ENCODE peak calls at places on chromosomes 7 and 10, in seven cellular contexts. A is ascending aorta; K is kidney; T is omental fat pad; S is CD4-positive, alpha-beta T cell; P is hepatocyte; J is progenitor cell of endocrine pancreas. E is an unnamed sample.

GRCh38 chr10:79184141-79184625 is 115.4 kb downstream of the ZMIZ1 start:
- DNase-seq in A (no peak), K (peak; percentile 85), T (no peak), S (no peak), J (no peak), P (peak; percentile 77), E (no peak)

GRCh38 chr7:26356929-26357792 is 65.5 kb downstream of the SNX10 start:
- DNase-seq in S (no peak), A (no peak), J (no peak), P (no peak), T (no peak), K (no peak), E (no peak)

GRCh38 chr10:110600487-110601101 is 33.1 kb downstream of the SMC3 start:
- DNase-seq in S (no peak), A (no peak), P (peak; percentile 69), J (peak; percentile 23), T (no peak), K (no peak), E (no peak)

GRCh38 chr10:44651395-44651661 is 259.8 kb upstream of the TMEM72 start:
- DNase-seq in A (no peak), S (no peak), K (no peak), J (no peak), P (no peak), T (no peak), E (no peak)

GRCh38 chr10:70115948-70116682 is 16.5 kb downstream of the AIFM2 start:
- DNase-seq in P (peak; percentile 68), A (no peak), J (peak; percentile 49), T (peak; percentile 40), S (peak; percentile 26), K (no peak), E (no peak)

GRCh38 chr7:23239709-23240108 is 6.9 kb upstream of the GPNMB start:
- DNase-seq in A (no peak), J (no peak), T (no peak), P (no peak), K (no peak), S (no peak), E (no peak)

GRCh38 chr7:2115739-2116065 is 117.0 kb downstream of the MAD1L1 start:
- DNase-seq in P (no peak), K (peak; percentile 60), J (no peak), S (no peak), A (no peak), T (no peak), E (no peak)

GRCh38 chr10:80484677-80485409 is 30.7 kb downstream of the TSPAN14 start:
- DNase-seq in K (no peak), S (no peak), A (no peak), T (peak; percentile 1), P (no peak), J (no peak), E (no peak)

GRCh38 chr10:126012485-126012884 is 116.1 kb downstream of the FANK1 start:
- DNase-seq in K (no peak), P (no peak), T (no peak), J (no peak), S (no peak), A (no peak), E (no peak)

GRCh38 chr7:22361320-22361719 is 4.4 kb upstream of the RAPGEF5 start:
- DNase-seq in K (no peak), J (no peak), A (no peak), T (no peak), S (no peak), P (no peak), E (no peak)

GRCh38 chr10:1534820-1535219 is 202.5 kb downstream of the ADARB2 start:
- DNase-seq in J (no peak), P (no peak), K (peak; percentile 51), S (no peak), T (no peak), A (no peak), E (no peak)

GRCh38 chr10:66246177-66246576 is 679.7 kb upstream of the LRRTM3 start:
- DNase-seq in S (no peak), A (no peak), T (no peak), J (no peak), P (no peak), K (peak; percentile 49), E (no peak)

GRCh38 chr7:16918288-16918895 is 36.6 kb upstream of the AGR3 start:
- DNase-seq in A (no peak), S (no peak), T (no peak), K (no peak), P (peak; percentile 65), J (no peak), E (no peak)

GRCh38 chr7:88344956-88345832 is 38.5 kb upstream of the STEAP4 start:
- DNase-seq in K (no peak), J (peak; percentile 30), T (no peak), A (no peak), S (no peak), P (peak; percentile 76), E (no peak)

GRCh38 chr7:141072548-141073172 is 1.2 kb upstream of the TMEM178B start:
- DNase-seq in P (peak; percentile 50), T (no peak), K (peak; percentile 80), J (peak; percentile 15), S (no peak), A (no peak), E (no peak)

GRCh38 chr7:156000601-156001396 is 188.5 kb upstream of the SHH start:
- DNase-seq in T (no peak), K (peak; percentile 66), J (no peak), A (no peak), P (no peak), S (no peak), E (no peak)

GRCh38 chr7:12067156-12067831 is 143.8 kb upstream of the TMEM106B start:
- DNase-seq in T (peak; percentile 25), J (peak; percentile 33), A (no peak), P (peak; percentile 79), S (peak; percentile 38), K (peak; percentile 43), E (no peak)

GRCh38 chr7:12064716-12065115 is 146.4 kb upstream of the TMEM106B start:
- DNase-seq in K (no peak), J (no peak), P (no peak), A (no peak), T (no peak), S (no peak), E (no peak)

GRCh38 chr7:12066004-12066403 is 145.1 kb upstream of the TMEM106B start:
- DNase-seq in S (no peak), A (no peak), P (peak; percentile 20), J (no peak), K (no peak), T (no peak), E (no peak)

GRCh38 chr7:12066561-12066960 is 144.5 kb upstream of the TMEM106B start:
- DNase-seq in K (no peak), P (peak; percentile 28), A (no peak), J (no peak), S (no peak), T (no peak), E (no peak)

DNA sequence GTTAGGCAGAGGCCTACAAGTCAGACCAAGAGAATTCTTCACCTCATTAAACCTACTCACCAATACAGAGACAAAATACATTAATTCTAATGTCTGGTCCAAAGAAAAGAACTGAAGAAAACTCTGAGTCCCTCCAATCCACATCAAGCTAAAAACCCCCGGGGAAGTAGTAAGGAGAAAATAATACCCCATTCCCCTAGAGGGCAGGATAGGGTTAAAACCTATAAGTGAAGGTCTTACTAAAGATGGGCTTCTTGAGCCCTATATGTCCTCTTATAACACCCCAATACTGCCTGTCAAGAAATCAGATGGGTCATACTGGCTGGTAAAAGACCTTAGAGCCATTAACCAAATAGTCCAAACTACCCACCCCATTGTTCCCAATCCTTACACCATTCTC is 141.3 kb upstream of the TMEM106B start:
- DNase-seq in S (no peak), T (no peak), P (no peak), A (no peak), K (no peak), J (no peak), E (no peak)
- TF ChIP-seq CTCF in S (no peak), T (no peak), P (no peak), A (no peak), K (no peak), J (no peak), E (no peak)

GRCh38 chr10:101712997-101713396 is 18.0 kb upstream of the FBXW4 start:
- DNase-seq in J (no peak), P (no peak), S (no peak), K (no peak), A (no peak), T (no peak), E (no peak)

GRCh38 chr10:101710064-101710695 is 15.2 kb upstream of the FBXW4 start:
- DNase-seq in K (no peak), T (no peak), S (no peak), A (no peak), J (no peak), P (no peak), E (no peak)

GRCh38 chr10:101709359-101710063 is 14.5 kb upstream of the FBXW4 start:
- DNase-seq in A (no peak), S (no peak), J (no peak), P (no peak), K (no peak), T (no peak), E (no peak)

GRCh38 chr10:101708870-101709269 is 13.9 kb upstream of the FBXW4 start:
- DNase-seq in A (no peak), J (no peak), S (no peak), T (no peak), P (no peak), K (no peak), E (no peak)

DNA sequence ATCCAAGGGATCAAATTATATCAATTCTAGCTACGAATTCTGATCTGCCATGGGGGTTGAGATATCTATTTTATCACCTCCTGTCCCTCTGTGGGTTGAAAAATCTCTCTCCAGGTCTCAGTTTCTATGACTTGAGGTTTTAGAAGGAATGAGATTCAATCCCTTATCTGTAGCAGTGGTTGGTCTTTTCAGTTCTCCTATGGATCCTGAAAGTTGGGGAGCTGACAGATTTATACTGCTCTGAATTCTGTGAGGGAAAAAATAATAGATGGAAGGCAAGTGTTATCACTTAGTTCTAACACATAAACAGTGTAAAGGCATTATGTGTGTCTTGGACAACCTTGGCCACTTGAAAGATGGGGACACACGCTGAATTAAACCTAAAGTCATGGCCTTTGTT is 15.8 kb upstream of the FBXW4 start:
- DNase-seq in K (no peak), J (no peak), T (no peak), P (no peak), A (no peak), S (no peak), E (no peak)
- TF ChIP-seq CTCF in K (no peak), J (no peak), T (no peak), P (no peak), A (no peak), S (no peak), E (no peak)

GRCh38 chr7:18352339-18353255 is 143.0 kb upstream of the HDAC9 start:
- DNase-seq in S (no peak), A (no peak), J (peak; percentile 19), P (peak; percentile 73), T (no peak), K (no peak), E (no peak)
- TF ChIP-seq CTCF in S (no peak), A (peak; percentile 69), J (peak; percentile 80), P (peak; percentile 79), T (peak; percentile 8), K (peak; percentile 57), E (peak; percentile 63)

GRCh38 chr10:99548041-99548530 is 15.3 kb downstream of the NKX2-3 start:
- DNase-seq in A (no peak), J (no peak), K (no peak), P (no peak), S (no peak), T (no peak), E (no peak)
- TF ChIP-seq CTCF in A (no peak), J (no peak), K (peak; percentile 18), P (peak; percentile 24), S (no peak), T (no peak), E (no peak)

E was measured in esophagus squamous epithelium.